ENCODE peak calls at places on chromosomes 2 and 18, in eight cellular contexts. One of them, this sample, is unnamed.

GRCh38 chr18:44823782-44824181 is 143.1 kb downstream of the SETBP1 start:
- DNase-seq in Caki2: no peak
- DNase-seq in NAMALWA: no peak
- DNase-seq in CD4-positive, alpha-beta memory T cell: no peak
- DNase-seq in NCI-H345: no peak
- DNase-seq in EL: peak
- DNase-seq in CD8-positive, alpha-beta memory T cell: no peak
- DNase-seq in amniotic epithelial cell: no peak
- DNase-seq in this sample: no peak

GRCh38 chr18:46422552-46423055 is 234.4 kb downstream of the LOXHD1 start:
- DNase-seq in Caki2: no peak
- DNase-seq in NAMALWA: no peak
- DNase-seq in CD4-positive, alpha-beta memory T cell: no peak
- DNase-seq in NCI-H345: no peak
- DNase-seq in EL: no peak
- DNase-seq in CD8-positive, alpha-beta memory T cell: no peak
- DNase-seq in amniotic epithelial cell: no peak
- DNase-seq in this sample: peak

GRCh38 chr2:54871457-54872103 is 148.1 kb downstream of the EML6 start:
- DNase-seq in Caki2: no peak
- DNase-seq in NAMALWA: no peak
- DNase-seq in CD4-positive, alpha-beta memory T cell: no peak
- DNase-seq in NCI-H345: peak
- DNase-seq in EL: peak
- DNase-seq in CD8-positive, alpha-beta memory T cell: no peak
- DNase-seq in amniotic epithelial cell: no peak
- DNase-seq in this sample: no peak

GRCh38 chr18:79798346-79798998 is 734 bp downstream of the KCNG2 start:
- DNase-seq in Caki2: no peak
- DNase-seq in NAMALWA: no peak
- DNase-seq in CD4-positive, alpha-beta memory T cell: no peak
- DNase-seq in NCI-H345: no peak
- DNase-seq in EL: no peak
- DNase-seq in CD8-positive, alpha-beta memory T cell: no peak
- DNase-seq in amniotic epithelial cell: no peak
- DNase-seq in this sample: no peak

GRCh38 chr2:28665041-28665704 is 86.5 kb upstream of the PPP1CB start:
- DNase-seq in Caki2: no peak
- DNase-seq in NAMALWA: no peak
- DNase-seq in CD4-positive, alpha-beta memory T cell: no peak
- DNase-seq in NCI-H345: peak
- DNase-seq in EL: peak
- DNase-seq in CD8-positive, alpha-beta memory T cell: no peak
- DNase-seq in amniotic epithelial cell: peak
- DNase-seq in this sample: no peak

GRCh38 chr2:240463274-240463865 is 27.9 kb downstream of the GPC1 start:
- DNase-seq in Caki2: no peak
- DNase-seq in NAMALWA: no peak
- DNase-seq in CD4-positive, alpha-beta memory T cell: peak
- DNase-seq in NCI-H345: no peak
- DNase-seq in EL: no peak
- DNase-seq in CD8-positive, alpha-beta memory T cell: no peak
- DNase-seq in amniotic epithelial cell: no peak
- DNase-seq in this sample: no peak

GRCh38 chr2:221573430-221574230 is 1.5 kb upstream of the EPHA4 start:
- DNase-seq in Caki2: peak
- DNase-seq in NAMALWA: peak
- DNase-seq in CD4-positive, alpha-beta memory T cell: peak
- DNase-seq in NCI-H345: peak
- DNase-seq in EL: peak
- DNase-seq in CD8-positive, alpha-beta memory T cell: peak
- DNase-seq in amniotic epithelial cell: peak
- DNase-seq in this sample: peak

GRCh38 chr2:58432491-58433166 is 191.5 kb upstream of the FANCL start:
- DNase-seq in Caki2: no peak
- DNase-seq in NAMALWA: no peak
- DNase-seq in CD4-positive, alpha-beta memory T cell: no peak
- DNase-seq in NCI-H345: no peak
- DNase-seq in EL: no peak
- DNase-seq in CD8-positive, alpha-beta memory T cell: no peak
- DNase-seq in amniotic epithelial cell: no peak
- DNase-seq in this sample: no peak

GRCh38 chr2:239249781-239250180 is 151.0 kb downstream of the HDAC4 start:
- DNase-seq in Caki2: no peak
- DNase-seq in NAMALWA: no peak
- DNase-seq in CD4-positive, alpha-beta memory T cell: no peak
- DNase-seq in NCI-H345: peak
- DNase-seq in EL: peak
- DNase-seq in CD8-positive, alpha-beta memory T cell: no peak
- DNase-seq in amniotic epithelial cell: no peak
- DNase-seq in this sample: no peak

GRCh38 chr2:100405403-100406119 is 11.9 kb downstream of the CHST10 start:
- DNase-seq in Caki2: no peak
- DNase-seq in NAMALWA: no peak
- DNase-seq in CD4-positive, alpha-beta memory T cell: no peak
- DNase-seq in NCI-H345: no peak
- DNase-seq in EL: no peak
- DNase-seq in CD8-positive, alpha-beta memory T cell: no peak
- DNase-seq in amniotic epithelial cell: no peak
- DNase-seq in this sample: no peak

GRCh38 chr18:78127041-78127440 is 852.6 kb upstream of the SALL3 start:
- DNase-seq in Caki2: no peak
- DNase-seq in NAMALWA: no peak
- DNase-seq in CD4-positive, alpha-beta memory T cell: no peak
- DNase-seq in NCI-H345: no peak
- DNase-seq in EL: no peak
- DNase-seq in CD8-positive, alpha-beta memory T cell: no peak
- DNase-seq in amniotic epithelial cell: no peak
- DNase-seq in this sample: no peak

GRCh38 chr2:136206613-136207012 is 88.7 kb upstream of the CXCR4 start:
- DNase-seq in Caki2: no peak
- DNase-seq in NAMALWA: peak
- DNase-seq in CD4-positive, alpha-beta memory T cell: no peak
- DNase-seq in NCI-H345: peak
- DNase-seq in EL: no peak
- DNase-seq in CD8-positive, alpha-beta memory T cell: no peak
- DNase-seq in amniotic epithelial cell: no peak
- DNase-seq in this sample: no peak

GRCh38 chr18:26208901-26209445 is 17.3 kb upstream of the TAF4B start:
- DNase-seq in Caki2: no peak
- DNase-seq in NAMALWA: no peak
- DNase-seq in CD4-positive, alpha-beta memory T cell: no peak
- DNase-seq in NCI-H345: no peak
- DNase-seq in EL: no peak
- DNase-seq in CD8-positive, alpha-beta memory T cell: no peak
- DNase-seq in amniotic epithelial cell: no peak
- DNase-seq in this sample: peak

GRCh38 chr2:232349946-232350635 is 28.5 kb upstream of the ALPP start:
- DNase-seq in Caki2: no peak
- DNase-seq in NAMALWA: no peak
- DNase-seq in CD4-positive, alpha-beta memory T cell: no peak
- DNase-seq in NCI-H345: peak
- DNase-seq in EL: no peak
- DNase-seq in CD8-positive, alpha-beta memory T cell: no peak
- DNase-seq in amniotic epithelial cell: no peak
- DNase-seq in this sample: no peak

GRCh38 chr2:207202645-207203044 is 36.9 kb upstream of the KLF7 start:
- DNase-seq in Caki2: peak
- DNase-seq in NAMALWA: peak
- DNase-seq in CD4-positive, alpha-beta memory T cell: no peak
- DNase-seq in NCI-H345: no peak
- DNase-seq in EL: peak
- DNase-seq in CD8-positive, alpha-beta memory T cell: no peak
- DNase-seq in amniotic epithelial cell: peak
- DNase-seq in this sample: peak

GRCh38 chr18:13217466-13217961 is 1.0 kb upstream of the LDLRAD4 start:
- DNase-seq in Caki2: peak
- DNase-seq in NAMALWA: no peak
- DNase-seq in CD4-positive, alpha-beta memory T cell: peak
- DNase-seq in NCI-H345: peak
- DNase-seq in EL: peak
- DNase-seq in CD8-positive, alpha-beta memory T cell: peak
- DNase-seq in amniotic epithelial cell: no peak
- DNase-seq in this sample: peak

GRCh38 chr18:61797691-61798590 is 94.9 kb downstream of the RNF152 start:
- DNase-seq in Caki2: no peak
- DNase-seq in NAMALWA: no peak
- DNase-seq in CD4-positive, alpha-beta memory T cell: no peak
- DNase-seq in NCI-H345: peak
- DNase-seq in EL: no peak
- DNase-seq in CD8-positive, alpha-beta memory T cell: no peak
- DNase-seq in amniotic epithelial cell: no peak
- DNase-seq in this sample: no peak

GRCh38 chr2:94890234-94890633 is 19.0 kb downstream of the TEKT4 start:
- DNase-seq in Caki2: no peak
- DNase-seq in NAMALWA: no peak
- DNase-seq in CD4-positive, alpha-beta memory T cell: no peak
- DNase-seq in NCI-H345: no peak
- DNase-seq in EL: no peak
- DNase-seq in CD8-positive, alpha-beta memory T cell: no peak
- DNase-seq in amniotic epithelial cell: no peak
- DNase-seq in this sample: no peak

GRCh38 chr18:9557250-9557943 is 57.0 kb downstream of the PPP4R1 start:
- DNase-seq in Caki2: no peak
- DNase-seq in NAMALWA: no peak
- DNase-seq in CD4-positive, alpha-beta memory T cell: no peak
- DNase-seq in NCI-H345: no peak
- DNase-seq in EL: no peak
- DNase-seq in CD8-positive, alpha-beta memory T cell: no peak
- DNase-seq in amniotic epithelial cell: peak
- DNase-seq in this sample: no peak

GRCh38 chr2:10289891-10290290 is 12.8 kb upstream of the HPCAL1 start:
- DNase-seq in Caki2: peak
- DNase-seq in NAMALWA: no peak
- DNase-seq in CD4-positive, alpha-beta memory T cell: no peak
- DNase-seq in NCI-H345: no peak
- DNase-seq in EL: peak
- DNase-seq in CD8-positive, alpha-beta memory T cell: no peak
- DNase-seq in amniotic epithelial cell: peak
- DNase-seq in this sample: no peak

GRCh38 chr2:109611467-109612095 is 2.2 kb downstream of the SEPTIN10 start:
- DNase-seq in Caki2: peak
- DNase-seq in NAMALWA: no peak
- DNase-seq in CD4-positive, alpha-beta memory T cell: no peak
- DNase-seq in NCI-H345: peak
- DNase-seq in EL: peak
- DNase-seq in CD8-positive, alpha-beta memory T cell: no peak
- DNase-seq in amniotic epithelial cell: peak
- DNase-seq in this sample: no peak

GRCh38 chr2:149329470-149330126 is 789 bp upstream of the LYPD6 start:
- DNase-seq in Caki2: peak
- DNase-seq in NAMALWA: no peak
- DNase-seq in CD4-positive, alpha-beta memory T cell: no peak
- DNase-seq in NCI-H345: peak
- DNase-seq in EL: peak
- DNase-seq in CD8-positive, alpha-beta memory T cell: no peak
- DNase-seq in amniotic epithelial cell: peak
- DNase-seq in this sample: no peak

GRCh38 chr2:6864938-6865345 is 765 bp downstream of the CMPK2 start:
- DNase-seq in Caki2: no peak
- DNase-seq in NAMALWA: no peak
- DNase-seq in CD4-positive, alpha-beta memory T cell: no peak
- DNase-seq in NCI-H345: peak
- DNase-seq in EL: no peak
- DNase-seq in CD8-positive, alpha-beta memory T cell: peak
- DNase-seq in amniotic epithelial cell: no peak
- DNase-seq in this sample: peak

GRCh38 chr2:70554338-70554892 is 789 bp upstream of the TGFA start:
- DNase-seq in Caki2: no peak
- DNase-seq in NAMALWA: no peak
- DNase-seq in CD4-positive, alpha-beta memory T cell: no peak
- DNase-seq in NCI-H345: no peak
- DNase-seq in EL: no peak
- DNase-seq in CD8-positive, alpha-beta memory T cell: no peak
- DNase-seq in amniotic epithelial cell: no peak
- DNase-seq in this sample: no peak

GRCh38 chr18:48279312-48279711 is 129.9 kb downstream of the ZBTB7C start:
- DNase-seq in Caki2: no peak
- DNase-seq in NAMALWA: no peak
- DNase-seq in CD4-positive, alpha-beta memory T cell: no peak
- DNase-seq in NCI-H345: no peak
- DNase-seq in EL: no peak
- DNase-seq in CD8-positive, alpha-beta memory T cell: no peak
- DNase-seq in amniotic epithelial cell: no peak
- DNase-seq in this sample: no peak

GRCh38 chr2:29749041-29749440 is 172.3 kb downstream of the ALK start:
- DNase-seq in Caki2: peak
- DNase-seq in NAMALWA: no peak
- DNase-seq in CD4-positive, alpha-beta memory T cell: no peak
- DNase-seq in NCI-H345: peak
- DNase-seq in EL: no peak
- DNase-seq in CD8-positive, alpha-beta memory T cell: no peak
- DNase-seq in amniotic epithelial cell: no peak
- DNase-seq in this sample: no peak

GRCh38 chr18:10213526-10213925 is 240.9 kb upstream of the APCDD1 start:
- DNase-seq in Caki2: no peak
- DNase-seq in NAMALWA: peak
- DNase-seq in CD4-positive, alpha-beta memory T cell: no peak
- DNase-seq in NCI-H345: peak
- DNase-seq in EL: peak
- DNase-seq in CD8-positive, alpha-beta memory T cell: no peak
- DNase-seq in amniotic epithelial cell: peak
- DNase-seq in this sample: peak

GRCh38 chr2:8494151-8494550 is 187.7 kb upstream of the ID2 start:
- DNase-seq in Caki2: no peak
- DNase-seq in NAMALWA: no peak
- DNase-seq in CD4-positive, alpha-beta memory T cell: no peak
- DNase-seq in NCI-H345: no peak
- DNase-seq in EL: no peak
- DNase-seq in CD8-positive, alpha-beta memory T cell: no peak
- DNase-seq in amniotic epithelial cell: no peak
- DNase-seq in this sample: no peak

GRCh38 chr2:127650041-127650784 is 4.3 kb downstream of the GPR17 start:
- DNase-seq in Caki2: no peak
- DNase-seq in NAMALWA: no peak
- DNase-seq in CD4-positive, alpha-beta memory T cell: peak
- DNase-seq in NCI-H345: no peak
- DNase-seq in EL: no peak
- DNase-seq in CD8-positive, alpha-beta memory T cell: no peak
- DNase-seq in amniotic epithelial cell: no peak
- DNase-seq in this sample: no peak

GRCh38 chr2:190910341-190911136 is 29.9 kb downstream of the GLS start:
- DNase-seq in Caki2: no peak
- DNase-seq in NAMALWA: no peak
- DNase-seq in CD4-positive, alpha-beta memory T cell: no peak
- DNase-seq in NCI-H345: no peak
- DNase-seq in EL: peak
- DNase-seq in CD8-positive, alpha-beta memory T cell: no peak
- DNase-seq in amniotic epithelial cell: peak
- DNase-seq in this sample: no peak